ENCODE peak calls at places on chromosomes 12 and 14, in four cellular contexts. K, Y, R and H are unnamed samples.

GRCh38 chr12:49885118-49885517 is 18.6 kb downstream of the FAIM2 start:
- DNase-seq in R (peak; percentile 35), K (peak; percentile 37), Y (no peak), H (no peak)

GRCh38 chr12:105729372-105729771 is 398.9 kb downstream of the C12orf75 start:
- DNase-seq in Y (no peak), R (no peak), K (no peak), H (no peak)

GRCh38 chr12:34394211-34395055 is 372.1 kb downstream of the ALG10 start:
- DNase-seq in K (no peak), Y (no peak), R (no peak), H (no peak)

GRCh38 chr12:88834226-88834625 is 254.0 kb upstream of the KITLG start:
- DNase-seq in K (no peak), Y (no peak), R (no peak), H (no peak)

GRCh38 chr14:105395538-105395854 is 2.8 kb upstream of the TEX22 start:
- DNase-seq in Y (no peak), R (no peak), K (no peak), H (no peak)

GRCh38 chr12:123070267-123071081 is 80.4 kb downstream of the PITPNM2 start:
- DNase-seq in Y (no peak), R (no peak), K (no peak), H (no peak)

GRCh38 chr14:102418853-102419240 is 56.1 kb downstream of the TECPR2 start:
- DNase-seq in K (no peak), Y (no peak), R (no peak), H (no peak)

GRCh38 chr12:104870797-104871196 is 87.3 kb downstream of the SLC41A2 start:
- DNase-seq in R (peak; percentile 40), K (no peak), Y (no peak), H (no peak)

GRCh38 chr12:49827351-49828099 is 688 bp downstream of the NCKAP5L start:
- DNase-seq in K (peak; percentile 78), R (peak; percentile 90), Y (peak; percentile 71), H (peak; percentile 80)

GRCh38 chr12:47736877-47737676 is 11.8 kb upstream of the ENDOU start:
- DNase-seq in Y (no peak), R (no peak), K (peak; percentile 38), H (peak; percentile 65)

DNA sequence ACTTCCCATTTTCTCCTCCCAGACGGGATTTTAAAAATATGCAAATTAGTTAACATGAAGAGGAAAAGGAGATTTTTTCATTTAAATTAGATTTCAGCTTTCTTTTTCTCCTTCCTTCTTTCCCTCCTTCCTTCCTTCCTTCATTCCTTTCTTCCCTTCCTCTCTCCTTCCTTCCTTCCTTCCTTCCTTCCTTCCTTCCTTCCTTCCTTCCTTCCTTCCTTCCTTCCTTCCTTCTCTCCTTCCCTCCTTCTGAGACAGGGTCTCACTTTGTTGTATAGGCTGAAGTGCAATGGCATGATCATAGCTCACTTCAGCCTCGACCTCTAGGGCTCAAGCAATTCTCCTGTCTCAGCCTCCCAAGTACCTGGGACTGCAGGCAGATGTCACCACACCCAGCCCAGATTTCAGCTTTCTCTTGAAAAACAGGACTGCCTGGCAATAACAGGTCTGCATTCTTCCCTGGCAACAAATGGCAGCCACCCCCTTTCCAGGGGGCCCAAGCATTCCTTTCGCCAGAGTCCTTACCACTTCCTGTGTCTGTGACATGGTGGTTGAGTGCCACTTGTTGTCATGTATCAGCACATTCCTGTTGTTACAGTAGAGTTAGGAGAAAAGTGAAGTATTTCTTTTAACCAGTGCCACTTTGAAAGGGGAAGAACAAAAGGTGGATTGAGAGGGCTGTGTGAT is 119.1 kb downstream of the PTPN11 start:
- DNase-seq in Y (peak; percentile 56), R (peak; percentile 84), K (peak; percentile 33), H (no peak)
- TF ChIP-seq CREB1 in Y (no peak), R (no peak), K (no peak), H (no peak)

GRCh38 chr14:24132061-24132685 is 1.7 kb downstream of the FITM1 start:
- DNase-seq in R (no peak), K (no peak), Y (no peak), H (no peak)
- TF ChIP-seq CREB1 in R (no peak), K (no peak), Y (no peak), H (no peak)

DNA sequence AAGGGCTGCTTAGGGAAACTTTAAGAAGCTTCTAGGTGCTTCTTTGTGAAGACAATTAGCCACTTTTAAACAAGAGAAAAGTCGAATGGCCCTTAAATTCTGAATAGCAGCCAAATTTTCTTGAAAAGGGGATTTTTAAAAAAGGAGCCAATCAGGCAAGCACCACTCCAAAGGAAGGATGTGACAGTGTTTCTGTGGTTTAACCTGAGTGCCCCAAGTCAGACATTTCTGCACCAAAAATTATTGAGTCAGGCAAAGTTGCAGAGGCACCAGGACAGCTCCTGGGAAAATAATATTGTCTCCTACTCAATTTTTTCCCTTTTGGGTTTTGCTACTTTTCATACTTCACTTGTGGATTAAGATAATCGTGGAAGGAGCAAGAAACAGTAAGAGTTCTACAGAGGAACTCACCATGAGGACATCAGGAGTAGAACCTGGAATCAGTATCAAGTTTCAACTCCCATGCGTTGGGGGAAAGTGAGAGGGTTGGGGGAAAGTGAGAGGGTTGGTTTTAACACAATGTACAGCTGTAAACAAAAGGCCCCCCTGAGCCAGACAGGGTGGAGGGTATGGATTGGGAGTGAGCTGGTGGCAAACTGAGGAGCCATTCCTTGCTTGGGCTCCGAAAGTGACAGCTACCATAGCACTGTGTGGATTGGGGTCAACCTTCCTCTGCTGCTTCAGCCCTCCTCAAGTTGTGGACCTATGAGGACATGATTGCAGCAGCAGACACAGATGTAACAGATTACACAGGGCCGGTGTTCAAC is 90.8 kb downstream of the SLC38A1 start:
- DNase-seq in K (no peak), R (no peak), Y (no peak), H (no peak)
- TF ChIP-seq CREB1 in K (no peak), R (no peak), Y (no peak), H (no peak)

GRCh38 chr14:89566180-89566579 is 149.1 kb upstream of the FOXN3 start:
- DNase-seq in K (no peak), Y (no peak), R (no peak), H (no peak)
- TF ChIP-seq CREB1 in K (no peak), Y (no peak), R (no peak), H (no peak)

GRCh38 chr12:110176745-110177144 is 52.6 kb downstream of the IFT81 start:
- DNase-seq in K (no peak), Y (no peak), R (no peak), H (no peak)

GRCh38 chr12:110183386-110183785 is 59.2 kb downstream of the IFT81 start:
- DNase-seq in K (no peak), R (no peak), Y (peak; percentile 4), H (no peak)

GRCh38 chr12:110175201-110175600 is 51.0 kb downstream of the IFT81 start:
- DNase-seq in K (no peak), R (no peak), Y (no peak), H (no peak)

GRCh38 chr12:110180591-110181005 is 56.4 kb downstream of the IFT81 start:
- DNase-seq in Y (no peak), R (no peak), K (no peak), H (no peak)

DNA sequence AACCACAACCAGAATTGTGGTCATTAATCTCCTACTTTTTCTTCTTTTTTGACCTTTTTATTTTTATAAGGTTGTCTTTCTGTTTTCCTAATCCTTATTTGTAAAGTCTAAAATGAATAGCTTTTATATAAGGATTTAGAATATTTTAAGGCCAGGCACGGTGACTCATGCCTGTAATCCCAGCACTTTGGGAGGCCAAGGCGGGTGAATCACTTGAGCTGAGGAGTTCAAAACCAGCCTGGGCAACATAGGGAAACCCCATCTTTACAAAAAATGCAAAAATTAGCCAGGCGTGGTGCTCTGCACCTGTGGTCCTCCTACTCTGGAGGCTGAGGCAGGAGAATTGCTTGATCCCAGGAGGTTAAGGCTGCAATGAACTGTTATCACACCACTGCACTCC is 55.1 kb downstream of the IFT81 start:
- DNase-seq in Y (no peak), K (no peak), R (no peak), H (no peak)
- TF ChIP-seq CREB1 in Y (no peak), K (no peak), R (no peak), H (no peak)

DNA sequence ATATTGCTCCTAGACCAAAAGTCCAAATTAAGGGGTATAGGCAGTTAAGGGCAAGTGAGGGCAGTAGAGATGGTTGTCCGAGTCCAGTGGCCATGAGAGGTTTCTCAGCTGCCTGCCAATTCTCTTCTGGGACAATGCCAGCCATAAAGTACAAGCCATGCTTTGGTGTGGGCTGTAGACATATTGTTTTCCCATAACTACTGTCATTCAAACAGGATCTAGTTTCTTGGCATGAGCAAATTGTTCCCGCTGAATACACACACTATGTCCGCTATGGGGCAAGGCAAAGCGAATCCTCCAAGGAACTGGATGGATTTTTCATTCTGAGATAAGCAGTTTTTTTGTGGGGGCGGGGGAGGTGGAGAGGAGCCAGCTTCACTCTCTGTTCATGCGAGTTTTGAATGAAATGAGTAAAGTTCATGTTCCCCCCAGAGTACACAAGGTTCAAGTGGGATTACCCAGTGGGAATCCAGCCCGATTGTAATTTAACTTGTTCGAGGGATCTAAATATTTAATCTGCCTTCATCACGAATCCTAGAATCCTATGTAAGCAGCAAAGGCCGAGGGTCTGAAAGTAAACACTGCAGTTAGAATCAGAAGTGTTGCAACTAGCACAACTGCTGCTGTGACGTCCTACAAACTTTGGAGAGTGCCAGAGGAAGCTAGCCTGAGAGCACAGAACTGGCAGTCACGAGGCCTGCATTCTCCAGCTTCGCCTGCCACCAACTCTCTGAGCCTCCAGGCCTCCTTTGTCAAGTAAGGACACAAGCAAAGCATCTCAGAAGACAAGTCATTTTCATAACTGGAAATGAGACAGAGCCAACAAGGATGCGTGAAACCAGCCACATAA is 137.0 kb downstream of the CRADD start:
- DNase-seq in R (no peak), Y (peak; percentile 43), K (no peak), H (peak; percentile 40)
- TF ChIP-seq CREB1 in R (no peak), Y (no peak), K (no peak), H (no peak)

GRCh38 chr14:100748944-100749343 is 22.3 kb downstream of the DLK1 start:
- DNase-seq in Y (no peak), K (peak; percentile 31), R (peak; percentile 17), H (no peak)

GRCh38 chr14:100749967-100750597 is 23.4 kb downstream of the DLK1 start:
- DNase-seq in K (no peak), R (no peak), Y (peak; percentile 88), H (no peak)

GRCh38 chr14:100748403-100748802 is 21.7 kb downstream of the DLK1 start:
- DNase-seq in K (no peak), Y (no peak), R (no peak), H (no peak)

GRCh38 chr14:100754020-100754419 is 27.3 kb downstream of the DLK1 start:
- DNase-seq in K (no peak), Y (peak; percentile 65), R (no peak), H (no peak)

DNA sequence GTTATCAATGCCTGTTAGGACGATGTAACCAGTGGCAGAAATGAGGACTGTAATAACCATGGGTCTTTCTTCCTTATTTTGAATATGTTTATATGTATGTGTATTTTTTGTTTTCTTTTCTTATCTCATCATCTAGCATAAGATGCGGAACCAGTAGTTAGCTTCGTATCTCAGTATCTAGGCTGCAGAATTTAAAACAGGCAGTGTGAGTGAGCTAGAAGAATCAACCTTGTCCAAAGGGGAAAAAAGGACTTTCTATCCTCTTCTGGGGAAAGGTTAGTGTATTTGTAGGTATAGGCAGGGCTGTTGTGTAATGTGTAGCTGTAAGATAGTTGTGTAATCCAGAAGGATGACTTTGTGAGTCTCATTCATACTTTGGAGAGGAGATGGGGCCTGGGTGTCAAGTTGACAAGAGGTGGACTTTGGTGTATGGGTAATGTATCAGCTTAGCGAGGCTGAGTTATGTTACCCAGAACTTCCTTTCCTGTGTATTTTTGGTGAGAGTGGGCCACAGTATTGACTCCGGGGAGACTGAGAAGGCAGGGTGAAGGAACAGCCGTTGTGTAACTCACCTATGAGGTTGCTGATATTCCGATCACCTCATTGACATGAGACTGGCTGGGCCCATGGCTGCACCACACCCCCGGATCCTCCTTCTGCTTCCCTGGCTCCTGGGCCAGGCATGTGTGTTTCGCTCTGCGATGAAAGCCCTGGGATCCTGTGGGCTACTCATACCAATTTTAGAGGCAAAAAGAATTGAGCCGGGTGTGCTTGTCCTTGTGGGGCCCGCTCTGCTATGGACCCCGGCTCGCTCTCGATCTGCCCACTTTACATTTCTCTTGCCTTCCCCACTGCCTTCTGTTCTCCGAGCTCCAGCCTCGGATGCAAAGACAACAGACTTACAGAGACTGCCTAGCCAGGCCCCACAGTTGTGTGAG is 24.3 kb downstream of the DLK1 start:
- DNase-seq in K (no peak), R (no peak), Y (peak; percentile 96), H (no peak)
- TF ChIP-seq CREB1 in K (no peak), R (no peak), Y (peak; percentile 3), H (no peak)